ENCODE peak calls at places on chromosomes 11 and 22, in four cellular contexts. One of them, this sample, is unnamed.

GRCh38 chr11:115929618-115930129 is 425.5 kb upstream of the CADM1 start:
- DNase-seq in effector CD4-positive, alpha-beta T cell: no peak
- DNase-seq in HFFc6: no peak
- DNase-seq in dorsolateral prefrontal cortex: no peak
- DNase-seq in this sample: no peak

GRCh38 chr22:36927671-36928070 is 14.2 kb downstream of the CSF2RB start:
- DNase-seq in effector CD4-positive, alpha-beta T cell: no peak
- DNase-seq in HFFc6: no peak
- DNase-seq in dorsolateral prefrontal cortex: no peak
- DNase-seq in this sample: no peak

GRCh38 chr11:95324826-95325225 is 93.8 kb upstream of the SESN3 start:
- DNase-seq in effector CD4-positive, alpha-beta T cell: no peak
- DNase-seq in HFFc6: no peak
- DNase-seq in dorsolateral prefrontal cortex: no peak
- DNase-seq in this sample: no peak

GRCh38 chr11:73114835-73115220 is 27.3 kb downstream of the FCHSD2 start:
- DNase-seq in effector CD4-positive, alpha-beta T cell: no peak
- DNase-seq in HFFc6: no peak
- DNase-seq in dorsolateral prefrontal cortex: no peak
- DNase-seq in this sample: no peak

GRCh38 chr11:82720267-82720666 is 13.4 kb downstream of the FAM181B start:
- DNase-seq in effector CD4-positive, alpha-beta T cell: no peak
- DNase-seq in HFFc6: no peak
- DNase-seq in dorsolateral prefrontal cortex: no peak
- DNase-seq in this sample: no peak

GRCh38 chr11:110478410-110478809 is 48.7 kb downstream of the FDX1 start:
- DNase-seq in effector CD4-positive, alpha-beta T cell: no peak
- DNase-seq in HFFc6: no peak
- DNase-seq in dorsolateral prefrontal cortex: no peak
- DNase-seq in this sample: peak

GRCh38 chr11:8838248-8838647 is 72.7 kb upstream of the AKIP1 start:
- DNase-seq in effector CD4-positive, alpha-beta T cell: no peak
- DNase-seq in HFFc6: peak
- DNase-seq in dorsolateral prefrontal cortex: no peak
- DNase-seq in this sample: peak

GRCh38 chr11:106156290-106156937 is 79.0 kb downstream of the AASDHPPT start:
- DNase-seq in effector CD4-positive, alpha-beta T cell: no peak
- DNase-seq in HFFc6: peak
- DNase-seq in dorsolateral prefrontal cortex: no peak
- DNase-seq in this sample: no peak

GRCh38 chr22:19179472-19180048 is 1.0 kb upstream of the SLC25A1 start:
- DNase-seq in effector CD4-positive, alpha-beta T cell: no peak
- DNase-seq in HFFc6: peak
- DNase-seq in dorsolateral prefrontal cortex: peak
- DNase-seq in this sample: peak

GRCh38 chr11:34359548-34359891 is 1.7 kb upstream of the ABTB2 start:
- DNase-seq in effector CD4-positive, alpha-beta T cell: no peak
- DNase-seq in HFFc6: no peak
- DNase-seq in dorsolateral prefrontal cortex: no peak
- DNase-seq in this sample: no peak

GRCh38 chr22:40597541-40598453 is 38.7 kb downstream of the MRTFA start:
- DNase-seq in effector CD4-positive, alpha-beta T cell: no peak
- DNase-seq in HFFc6: peak
- DNase-seq in dorsolateral prefrontal cortex: no peak
- DNase-seq in this sample: no peak

GRCh38 chr11:122920579-122920978 is 38.0 kb downstream of the JHY start:
- DNase-seq in effector CD4-positive, alpha-beta T cell: no peak
- DNase-seq in HFFc6: no peak
- DNase-seq in dorsolateral prefrontal cortex: no peak
- DNase-seq in this sample: no peak

GRCh38 chr22:27883656-27884350 is 35.3 kb downstream of the PITPNB start:
- DNase-seq in effector CD4-positive, alpha-beta T cell: no peak
- DNase-seq in HFFc6: no peak
- DNase-seq in dorsolateral prefrontal cortex: no peak
- DNase-seq in this sample: no peak

GRCh38 chr22:30159561-30160353 is 79.5 kb downstream of the HORMAD2 start:
- DNase-seq in effector CD4-positive, alpha-beta T cell: no peak
- DNase-seq in HFFc6: peak
- DNase-seq in dorsolateral prefrontal cortex: no peak
- DNase-seq in this sample: no peak

GRCh38 chr11:124672531-124673215 is 866 bp downstream of the SIAE start:
- DNase-seq in effector CD4-positive, alpha-beta T cell: no peak
- DNase-seq in HFFc6: no peak
- DNase-seq in dorsolateral prefrontal cortex: no peak
- DNase-seq in this sample: no peak

GRCh38 chr11:86696451-86696850 is 24.0 kb upstream of the ME3 start:
- DNase-seq in effector CD4-positive, alpha-beta T cell: no peak
- DNase-seq in HFFc6: no peak
- DNase-seq in dorsolateral prefrontal cortex: no peak
- DNase-seq in this sample: no peak

GRCh38 chr11:795638-796564 is 2.2 kb downstream of the SLC25A22 start:
- DNase-seq in effector CD4-positive, alpha-beta T cell: peak
- DNase-seq in HFFc6: peak
- DNase-seq in dorsolateral prefrontal cortex: no peak
- DNase-seq in this sample: no peak

GRCh38 chr11:18364495-18365047 is 29.8 kb upstream of the LDHA start:
- DNase-seq in effector CD4-positive, alpha-beta T cell: no peak
- DNase-seq in HFFc6: no peak
- DNase-seq in dorsolateral prefrontal cortex: no peak
- DNase-seq in this sample: no peak

GRCh38 chr11:126332221-126332711 is 23.2 kb upstream of the ST3GAL4 start:
- DNase-seq in effector CD4-positive, alpha-beta T cell: no peak
- DNase-seq in HFFc6: peak
- DNase-seq in dorsolateral prefrontal cortex: no peak
- DNase-seq in this sample: no peak

GRCh38 chr22:27405672-27406388 is 395.7 kb downstream of the MN1 start:
- DNase-seq in effector CD4-positive, alpha-beta T cell: no peak
- DNase-seq in HFFc6: peak
- DNase-seq in dorsolateral prefrontal cortex: peak
- DNase-seq in this sample: peak

GRCh38 chr22:31394326-31394725 is 5.1 kb upstream of the DRG1 start:
- DNase-seq in effector CD4-positive, alpha-beta T cell: no peak
- DNase-seq in HFFc6: no peak
- DNase-seq in dorsolateral prefrontal cortex: no peak
- DNase-seq in this sample: no peak

GRCh38 chr11:65113361-65113756 is 1.7 kb downstream of the TM7SF2 start:
- DNase-seq in effector CD4-positive, alpha-beta T cell: no peak
- DNase-seq in HFFc6: no peak
- DNase-seq in dorsolateral prefrontal cortex: no peak
- DNase-seq in this sample: no peak

GRCh38 chr11:114154271-114155047 is 94.9 kb downstream of the ZBTB16 start:
- DNase-seq in effector CD4-positive, alpha-beta T cell: no peak
- DNase-seq in HFFc6: no peak
- DNase-seq in dorsolateral prefrontal cortex: no peak
- DNase-seq in this sample: no peak

GRCh38 chr11:26901162-26901561 is 92.8 kb upstream of the FIBIN start:
- DNase-seq in effector CD4-positive, alpha-beta T cell: no peak
- DNase-seq in HFFc6: no peak
- DNase-seq in dorsolateral prefrontal cortex: no peak
- DNase-seq in this sample: no peak

GRCh38 chr11:88051386-88051785 is 123.9 kb downstream of the RAB38 start:
- DNase-seq in effector CD4-positive, alpha-beta T cell: no peak
- DNase-seq in HFFc6: no peak
- DNase-seq in dorsolateral prefrontal cortex: no peak
- DNase-seq in this sample: no peak

GRCh38 chr11:115665345-115665901 is 161.2 kb upstream of the CADM1 start:
- DNase-seq in effector CD4-positive, alpha-beta T cell: no peak
- DNase-seq in HFFc6: no peak
- DNase-seq in dorsolateral prefrontal cortex: no peak
- DNase-seq in this sample: no peak

GRCh38 chr22:30782613-30783012 is 87.9 kb downstream of the OSBP2 start:
- DNase-seq in effector CD4-positive, alpha-beta T cell: no peak
- DNase-seq in HFFc6: no peak
- DNase-seq in dorsolateral prefrontal cortex: no peak
- DNase-seq in this sample: no peak

GRCh38 chr11:9759519-9760179 is 95.8 kb downstream of the SWAP70 start:
- DNase-seq in effector CD4-positive, alpha-beta T cell: peak
- DNase-seq in HFFc6: peak
- DNase-seq in dorsolateral prefrontal cortex: peak
- DNase-seq in this sample: peak

GRCh38 chr11:69262918-69263735 is 30.8 kb upstream of the MYEOV start:
- DNase-seq in effector CD4-positive, alpha-beta T cell: no peak
- DNase-seq in HFFc6: no peak
- DNase-seq in dorsolateral prefrontal cortex: no peak
- DNase-seq in this sample: no peak

GRCh38 chr11:17915500-17916143 is 97.2 kb downstream of the SERGEF start:
- DNase-seq in effector CD4-positive, alpha-beta T cell: no peak
- DNase-seq in HFFc6: no peak
- DNase-seq in dorsolateral prefrontal cortex: no peak
- DNase-seq in this sample: no peak

GRCh38 chr11:65896009-65896999 is 3.9 kb downstream of the FOSL1 start:
- DNase-seq in effector CD4-positive, alpha-beta T cell: no peak
- DNase-seq in HFFc6: no peak
- DNase-seq in dorsolateral prefrontal cortex: no peak
- DNase-seq in this sample: no peak

This sample was measured in ecto neural progenitor cell.